ENCODE peak calls at places on chromosome 3, in nine cellular contexts. One of them, this sample, is unnamed.
A peak's percentile ranks its signal among the peaks of the same experiment; 100 is the strongest.

GRCh38 chr3:101300073-101300472 is 20.3 kb downstream of the IMPG2 start:
- DNase-seq in NB4: no peak
- DNase-seq in Kasumi-1: no peak
- DNase-seq in Caki2: no peak
- DNase-seq in AG09309: no peak
- DNase-seq in NCI-H187: no peak
- DNase-seq in breast epithelium: no peak
- DNase-seq in dorsolateral prefrontal cortex: no peak
- DNase-seq in hypothalamus: no peak
- DNase-seq in this sample: no peak

GRCh38 chr3:155024006-155024638 is 56.0 kb upstream of the MME start:
- DNase-seq in NB4: no peak
- DNase-seq in Kasumi-1: no peak
- DNase-seq in Caki2: no peak
- DNase-seq in AG09309: no peak
- DNase-seq in NCI-H187: no peak
- DNase-seq in breast epithelium: no peak
- DNase-seq in dorsolateral prefrontal cortex: no peak
- DNase-seq in hypothalamus: no peak
- DNase-seq in this sample: no peak

GRCh38 chr3:66431494-66431893 is 69.3 kb downstream of the LRIG1 start:
- DNase-seq in NB4: no peak
- DNase-seq in Kasumi-1: no peak
- DNase-seq in Caki2: no peak
- DNase-seq in AG09309: no peak
- DNase-seq in NCI-H187: no peak
- DNase-seq in breast epithelium: no peak
- DNase-seq in dorsolateral prefrontal cortex: no peak
- DNase-seq in hypothalamus: peak; percentile 35
- DNase-seq in this sample: no peak

GRCh38 chr3:55118453-55118852 is 190.6 kb upstream of the LRTM1 start:
- DNase-seq in NB4: no peak
- DNase-seq in Kasumi-1: no peak
- DNase-seq in Caki2: no peak
- DNase-seq in AG09309: no peak
- DNase-seq in NCI-H187: no peak
- DNase-seq in breast epithelium: no peak
- DNase-seq in dorsolateral prefrontal cortex: no peak
- DNase-seq in hypothalamus: no peak
- DNase-seq in this sample: no peak

GRCh38 chr3:127328391-127328790 is 40.5 kb upstream of the PRR20G start:
- DNase-seq in NB4: no peak
- DNase-seq in Kasumi-1: no peak
- DNase-seq in Caki2: no peak
- DNase-seq in AG09309: no peak
- DNase-seq in NCI-H187: no peak
- DNase-seq in breast epithelium: no peak
- DNase-seq in dorsolateral prefrontal cortex: no peak
- DNase-seq in hypothalamus: no peak
- DNase-seq in this sample: no peak

GRCh38 chr3:130963878-130964277 is 62.7 kb downstream of the ASTE1 start:
- DNase-seq in NB4: peak; percentile 40
- DNase-seq in Kasumi-1: no peak
- DNase-seq in Caki2: peak; percentile 63
- DNase-seq in AG09309: peak; percentile 95
- DNase-seq in NCI-H187: no peak
- DNase-seq in breast epithelium: no peak
- DNase-seq in dorsolateral prefrontal cortex: no peak
- DNase-seq in hypothalamus: no peak
- DNase-seq in this sample: no peak

GRCh38 chr3:190597291-190597690 is 83.4 kb downstream of the IL1RAP start:
- DNase-seq in NB4: no peak
- DNase-seq in Kasumi-1: no peak
- DNase-seq in Caki2: no peak
- DNase-seq in AG09309: no peak
- DNase-seq in NCI-H187: no peak
- DNase-seq in breast epithelium: no peak
- DNase-seq in dorsolateral prefrontal cortex: no peak
- DNase-seq in hypothalamus: no peak
- DNase-seq in this sample: no peak

GRCh38 chr3:60792287-60792852 is 458.9 kb downstream of the FHIT start:
- DNase-seq in NB4: no peak
- DNase-seq in Kasumi-1: no peak
- DNase-seq in Caki2: no peak
- DNase-seq in AG09309: no peak
- DNase-seq in NCI-H187: no peak
- DNase-seq in breast epithelium: no peak
- DNase-seq in dorsolateral prefrontal cortex: no peak
- DNase-seq in hypothalamus: no peak
- DNase-seq in this sample: no peak

This sample was measured in suprapubic skin.